ENCODE peak calls at places on chromosome 20, in six cellular contexts. M is ecto neural progenitor cell, J is SW480, F is GM10248, B is heart left ventricle, A is fibroblast of mammary gland. R is an unnamed sample.

GRCh38 chr20:57678340-57678739 is 31.5 kb downstream of the PMEPA1 start:
- DNase-seq in A (no peak), M (no peak), F (no peak), J (no peak), B (no peak), R (peak; percentile 80)

GRCh38 chr20:40431611-40432010 is 257.4 kb downstream of the MAFB start:
- DNase-seq in J (no peak), M (no peak), F (no peak), B (no peak), A (peak; percentile 52), R (no peak)

GRCh38 chr20:50304501-50304856 is 113.8 kb downstream of the CEBPB start:
- DNase-seq in A (peak; percentile 96), B (peak; percentile 84), M (no peak), J (no peak), F (no peak), R (no peak)

GRCh38 chr20:32909451-32909850 is 50.7 kb downstream of the EFCAB8 start:
- DNase-seq in F (no peak), A (no peak), M (no peak), J (no peak), B (no peak), R (no peak)

GRCh38 chr20:36461600-36462439 is 79.5 kb upstream of the MYL9 start:
- DNase-seq in A (peak; percentile 36), B (peak; percentile 79), J (peak; percentile 69), F (peak; percentile 44), M (peak; percentile 75), R (peak; percentile 60)

GRCh38 chr20:11979306-11980128 is 61.8 kb downstream of the BTBD3 start:
- DNase-seq in F (peak; percentile 23), J (no peak), B (no peak), A (no peak), M (no peak), R (no peak)

GRCh38 chr20:672975-673604 is 2.5 kb downstream of the SCRT2 start:
- DNase-seq in M (no peak), B (no peak), A (no peak), J (peak; percentile 39), F (no peak), R (peak; percentile 13)

GRCh38 chr20:2795451-2795850 is 5.0 kb downstream of the CPXM1 start:
- DNase-seq in B (no peak), A (no peak), M (no peak), F (no peak), J (no peak), R (no peak)

GRCh38 chr20:2468581-2469407 is 1.8 kb downstream of the SNRPB start:
- DNase-seq in J (no peak), F (no peak), A (peak; percentile 23), M (no peak), B (no peak), R (no peak)

GRCh38 chr20:20732641-20733040 is 20.2 kb upstream of the RALGAPA2 start:
- DNase-seq in F (no peak), M (no peak), J (no peak), A (no peak), B (no peak), R (no peak)

GRCh38 chr20:31848088-31848999 is 2.9 kb upstream of the FOXS1 start:
- DNase-seq in J (no peak), A (no peak), F (no peak), B (no peak), M (no peak), R (no peak)

GRCh38 chr20:56431451-56431850 is 19.4 kb downstream of the CASS4 start:
- DNase-seq in A (no peak), J (no peak), M (no peak), B (no peak), F (no peak), R (no peak)

GRCh38 chr20:64242003-64242796 is 13.3 kb upstream of the PCMTD2 start:
- DNase-seq in F (no peak), M (no peak), J (no peak), A (no peak), B (no peak), R (no peak)

GRCh38 chr20:49400410-49400809 is 82.1 kb downstream of the KCNB1 start:
- DNase-seq in M (no peak), F (no peak), B (peak; percentile 14), J (no peak), A (peak; percentile 53), R (no peak)

GRCh38 chr20:23027721-23028120 is 7.4 kb upstream of the SSTR4 start:
- DNase-seq in F (no peak), J (no peak), B (no peak), M (no peak), A (no peak), R (no peak)

GRCh38 chr20:3931664-3932063 is 42.5 kb downstream of the PANK2 start:
- DNase-seq in B (no peak), J (no peak), F (no peak), A (no peak), M (no peak), R (no peak)

GRCh38 chr20:57380081-57380750 is 11.0 kb upstream of the RBM38 start:
- DNase-seq in A (no peak), M (no peak), J (no peak), F (no peak), B (no peak), R (no peak)

GRCh38 chr20:26214991-26215390 is 518.3 kb upstream of the ZNF337 start:
- DNase-seq in J (no peak), F (no peak), B (no peak), A (no peak), M (no peak), R (no peak)

GRCh38 chr20:58973179-58973578 is 7.9 kb upstream of the NELFCD start:
- DNase-seq in B (no peak), M (peak; percentile 23), F (no peak), J (no peak), A (no peak), R (no peak)

GRCh38 chr20:44990425-44990824 is 24.1 kb downstream of the STK4 start:
- DNase-seq in M (no peak), A (peak; percentile 44), B (no peak), F (no peak), J (no peak), R (no peak)